ENCODE peak calls at places on chromosomes 12 and 14, in ten cellular contexts. G, N, U, Z, D, M, V, T, B and O are unnamed samples.

GRCh38 chr12:122979908-122980191 is 631 bp upstream of the ARL6IP4 start:
- DNase-seq in U (no peak), G (no peak), N (peak; percentile 58), B (no peak), Z (no peak), T (no peak), D (no peak), V (no peak), M (no peak), O (no peak)

GRCh38 chr14:71582705-71583104 is 349.5 kb upstream of the RGS6 start:
- DNase-seq in D (no peak), M (no peak), B (no peak), Z (no peak), V (no peak), N (no peak), T (no peak), G (no peak), U (no peak), O (no peak)

GRCh38 chr12:85182699-85183098 is 97.3 kb upstream of the ALX1 start:
- DNase-seq in Z (no peak), G (peak; percentile 3), U (no peak), B (no peak), V (no peak), M (no peak), D (no peak), N (no peak), T (peak; percentile 20), O (peak; percentile 47)

GRCh38 chr14:84087986-84088531 is 1441.9 kb upstream of the FLRT2 start:
- DNase-seq in V (no peak), M (no peak), B (no peak), T (peak; percentile 88), Z (no peak), U (no peak), N (no peak), G (no peak), D (no peak), O (no peak)

GRCh38 chr12:2390133-2390532 is 337.3 kb downstream of the CACNA1C start:
- DNase-seq in D (no peak), U (no peak), B (no peak), T (no peak), Z (no peak), G (no peak), V (no peak), M (no peak), N (no peak), O (no peak)

GRCh38 chr14:100049220-100049619 is 16.0 kb upstream of the EVL start:
- DNase-seq in B (no peak), G (no peak), V (no peak), D (no peak), Z (no peak), N (no peak), M (no peak), U (no peak), T (no peak), O (no peak)

GRCh38 chr14:69632154-69632553 is 20.8 kb downstream of the SUSD6 start:
- DNase-seq in U (no peak), D (no peak), B (no peak), T (no peak), Z (no peak), V (no peak), M (no peak), G (no peak), N (no peak), O (no peak)

GRCh38 chr12:94616217-94616729 is 34.1 kb downstream of the TMCC3 start:
- DNase-seq in M (no peak), V (no peak), G (no peak), T (no peak), U (no peak), N (no peak), D (peak; percentile 81), B (no peak), Z (no peak), O (no peak)

GRCh38 chr14:24982472-24983155 is 67.3 kb downstream of the STXBP6 start:
- DNase-seq in Z (no peak), M (no peak), N (no peak), G (no peak), T (no peak), V (no peak), B (no peak), D (no peak), U (no peak), O (no peak)

GRCh38 chr12:27289414-27289813 is 43.2 kb upstream of the BMAL2 start:
- DNase-seq in M (no peak), Z (no peak), V (no peak), G (no peak), B (no peak), D (no peak), U (no peak), T (no peak), N (no peak), O (no peak)

GRCh38 chr14:75344396-75344795 is 65.8 kb downstream of the FOS start:
- DNase-seq in D (no peak), T (no peak), V (no peak), M (no peak), B (no peak), N (no peak), Z (no peak), G (no peak), U (no peak), O (no peak)

GRCh38 chr14:83071888-83072501 is 1538.3 kb upstream of the SEL1L start:
- DNase-seq in Z (no peak), U (no peak), G (peak; percentile 0), D (no peak), T (no peak), V (no peak), N (no peak), B (no peak), M (no peak), O (no peak)

GRCh38 chr14:50497351-50497750 is 35.0 kb downstream of the MAP4K5 start:
- DNase-seq in Z (no peak), V (no peak), D (peak; percentile 19), G (no peak), U (no peak), N (no peak), T (no peak), B (no peak), M (no peak), O (no peak)

GRCh38 chr14:39113685-39114072 is 444 bp upstream of the GEMIN2 start:
- DNase-seq in G (no peak), Z (no peak), N (no peak), V (no peak), D (no peak), T (no peak), M (no peak), B (no peak), U (no peak), O (no peak)

GRCh38 chr14:101071493-101071891 is 168.0 kb upstream of the RTL1 start:
- DNase-seq in B (no peak), U (no peak), Z (no peak), G (no peak), T (no peak), N (no peak), M (no peak), V (no peak), D (no peak), O (no peak)

GRCh38 chr12:94145231-94145979 is 3.0 kb upstream of the PLXNC1 start:
- DNase-seq in G (peak; percentile 33), B (no peak), Z (no peak), N (no peak), V (no peak), D (peak; percentile 54), U (no peak), M (no peak), T (peak; percentile 37), O (no peak)

GRCh38 chr12:116533343-116534248 is 25.6 kb upstream of the MAP1LC3B2 start:
- DNase-seq in B (peak; percentile 82), D (peak; percentile 65), Z (peak; percentile 19), T (no peak), N (peak; percentile 83), G (no peak), V (peak; percentile 42), M (peak; percentile 65), U (peak; percentile 20), O (no peak)

GRCh38 chr12:31298510-31298904 is 27.4 kb downstream of the SINHCAF start:
- DNase-seq in D (no peak), B (no peak), Z (no peak), V (no peak), N (no peak), T (no peak), U (no peak), M (no peak), G (no peak), O (no peak)

GRCh38 chr12:122094735-122095561 is 16.4 kb downstream of the MLXIP start:
- DNase-seq in N (peak; percentile 26), U (no peak), V (no peak), D (no peak), B (no peak), Z (no peak), G (no peak), T (no peak), M (no peak), O (no peak)

GRCh38 chr12:98022961-98023360 is 492.4 kb upstream of the TMPO start:
- DNase-seq in T (no peak), G (no peak), U (no peak), M (no peak), B (no peak), Z (no peak), N (no peak), V (no peak), D (no peak), O (no peak)

GRCh38 chr12:14514154-14514842 is 53.4 kb downstream of the PLBD1 start:
- DNase-seq in D (peak; percentile 4), N (peak; percentile 63), V (no peak), B (no peak), M (no peak), G (peak; percentile 2), U (peak; percentile 1), T (no peak), Z (no peak), O (no peak)

GRCh38 chr12:110266980-110267620 is 13.9 kb upstream of the ATP2A2 start:
- DNase-seq in V (no peak), B (no peak), T (peak; percentile 58), U (peak; percentile 46), N (no peak), D (no peak), Z (no peak), G (peak; percentile 94), M (no peak), O (peak; percentile 70)

GRCh38 chr12:116323696-116324386 is 46.3 kb upstream of the MED13L start:
- DNase-seq in B (no peak), M (no peak), U (no peak), Z (no peak), V (no peak), T (no peak), G (no peak), D (no peak), N (peak; percentile 46), O (no peak)

GRCh38 chr12:8813963-8814362 is 8.5 kb upstream of the A2ML1 start:
- DNase-seq in V (no peak), G (no peak), N (no peak), Z (no peak), B (no peak), U (no peak), T (no peak), D (no peak), M (no peak), O (no peak)

GRCh38 chr14:105460616-105461015 is 14.0 kb upstream of the CRIP2 start:
- DNase-seq in T (no peak), Z (no peak), V (no peak), G (no peak), N (no peak), M (no peak), D (no peak), U (no peak), B (no peak), O (no peak)

GRCh38 chr12:1619599-1619998 is 9.4 kb upstream of the WNT5B start:
- DNase-seq in V (no peak), D (no peak), B (peak; percentile 80), M (no peak), N (peak; percentile 75), T (no peak), Z (no peak), U (no peak), G (no peak), O (no peak)

GRCh38 chr14:103867523-103867953 is 20.2 kb upstream of the PPP1R13B start:
- DNase-seq in V (no peak), D (no peak), U (no peak), B (peak; percentile 70), N (no peak), T (no peak), Z (no peak), G (no peak), M (no peak), O (no peak)

GRCh38 chr12:44589697-44590096 is 286.4 kb downstream of the NELL2 start:
- DNase-seq in G (no peak), M (no peak), U (no peak), V (no peak), D (no peak), T (no peak), B (no peak), Z (no peak), N (no peak), O (no peak)